ENCODE peak calls at places on chromosomes 2 and 18, in seven cellular contexts. Q is GM20000; D is T-helper 17 cell; M is GM13977; Y is effector CD4-positive, alpha-beta T cell; V is fibroblast of lung; I is activated CD8-positive, alpha-beta memory T cell treated with anti-CD3 and anti-CD28 coated beads, Interleukin-2, amount 50 U/mL, for 4 hours. W is an unnamed sample.

GRCh38 chr2:234142530-234142929 is 92.0 kb downstream of the SPP2 start:
- DNase-seq in Q (no peak), D (no peak), M (no peak), Y (no peak), V (no peak), I (no peak), W (no peak)

GRCh38 chr2:58862234-58862633 is 621.1 kb upstream of the FANCL start:
- DNase-seq in Q (no peak), D (no peak), M (no peak), Y (no peak), V (no peak), I (no peak), W (no peak)

GRCh38 chr18:12233378-12233777 is 20.8 kb upstream of the CIDEA start:
- DNase-seq in Q (no peak), D (no peak), M (no peak), Y (no peak), V (no peak), I (no peak), W (no peak)

GRCh38 chr18:53566622-53567021 is 657.8 kb downstream of the MBD2 start:
- DNase-seq in Q (no peak), D (no peak), M (no peak), Y (no peak), V (no peak), I (no peak), W (no peak)

GRCh38 chr2:64586054-64586453 is 61.9 kb downstream of the AFTPH start:
- DNase-seq in Q (no peak), D (no peak), M (no peak), Y (no peak), V (no peak), I (no peak), W (no peak)

GRCh38 chr2:151922845-151923666 is 94.8 kb upstream of the ARL5A start:
- DNase-seq in Q (no peak), D (no peak), M (no peak), Y (no peak), V (no peak), I (no peak), W (no peak)

GRCh38 chr2:26184555-26185303 is 11.8 kb downstream of the GAREM2 start:
- DNase-seq in Q (peak), D (peak), M (peak), Y (peak), V (peak), I (peak), W (peak)

GRCh38 chr2:233566141-233566956 is at the start of gene USP40:
- DNase-seq in Q (peak), D (peak), M (peak), Y (peak), V (peak), I (peak), W (peak)

GRCh38 chr2:58204195-58204959 is 36.7 kb downstream of the FANCL start:
- DNase-seq in Q (no peak), D (no peak), M (no peak), Y (no peak), V (peak), I (no peak), W (no peak)

GRCh38 chr2:239286901-239287300 is 113.9 kb downstream of the HDAC4 start:
- DNase-seq in Q (no peak), D (no peak), M (no peak), Y (no peak), V (no peak), I (no peak), W (no peak)

GRCh38 chr18:6708880-6709279 is 20.6 kb upstream of the ARHGAP28 start:
- DNase-seq in Q (no peak), D (no peak), M (no peak), Y (no peak), V (no peak), I (no peak), W (no peak)

GRCh38 chr18:2104620-2105462 is 466.5 kb downstream of the METTL4 start:
- DNase-seq in Q (peak), D (peak), M (peak), Y (peak), V (peak), I (peak), W (no peak)

GRCh38 chr18:9016819-9017169 is 85.7 kb upstream of the NDUFV2 start:
- DNase-seq in Q (no peak), D (no peak), M (no peak), Y (no peak), V (peak), I (no peak), W (no peak)

GRCh38 chr2:240160291-240161086 is 20.0 kb upstream of the OTOS start:
- DNase-seq in Q (no peak), D (no peak), M (no peak), Y (no peak), V (no peak), I (no peak), W (no peak)

GRCh38 chr2:29309090-29310054 is 194.2 kb downstream of the CLIP4 start:
- DNase-seq in Q (peak), D (no peak), M (peak), Y (peak), V (peak), I (peak), W (no peak)

GRCh38 chr2:100416939-100417744 is at the start of gene CHST10:
- DNase-seq in Q (peak), D (no peak), M (peak), Y (peak), V (peak), I (peak), W (no peak)

GRCh38 chr2:119431155-119431975 is at the start of gene TMEM37:
- DNase-seq in Q (peak), D (no peak), M (peak), Y (no peak), V (peak), I (no peak), W (no peak)

GRCh38 chr2:236998250-236998649 is 87.4 kb upstream of the COPS8 start:
- DNase-seq in Q (no peak), D (no peak), M (no peak), Y (no peak), V (peak), I (no peak), W (no peak)

GRCh38 chr2:42794271-42795046 is 2.1 kb upstream of the HAAO start:
- DNase-seq in Q (peak), D (no peak), M (peak), Y (no peak), V (peak), I (no peak), W (no peak)

GRCh38 chr2:216775043-216775453 is 79.7 kb upstream of the IGFBP5 start:
- DNase-seq in Q (no peak), D (no peak), M (no peak), Y (no peak), V (peak), I (no peak), W (no peak)

GRCh38 chr2:31271851-31272267 is 37.9 kb downstream of the EHD3 start:
- DNase-seq in Q (no peak), D (no peak), M (no peak), Y (no peak), V (no peak), I (no peak), W (no peak)

GRCh38 chr18:67654101-67654500 is 137.6 kb upstream of the DSEL start:
- DNase-seq in Q (no peak), D (no peak), M (no peak), Y (no peak), V (no peak), I (no peak), W (no peak)

GRCh38 chr18:32576296-32576916 is 105.7 kb upstream of the GAREM1 start:
- DNase-seq in Q (no peak), D (no peak), M (no peak), Y (no peak), V (peak), I (no peak), W (no peak)

GRCh38 chr2:112201706-112202430 is 53.0 kb downstream of the ZC3H8 start:
- DNase-seq in Q (no peak), D (no peak), M (no peak), Y (no peak), V (no peak), I (no peak), W (no peak)

GRCh38 chr2:128776461-128776971 is 457.8 kb upstream of the HS6ST1 start:
- DNase-seq in Q (no peak), D (no peak), M (no peak), Y (no peak), V (no peak), I (no peak), W (no peak)

GRCh38 chr2:129849559-129850160 is 129.8 kb upstream of the RAB6C start:
- DNase-seq in Q (peak), D (no peak), M (peak), Y (no peak), V (peak), I (no peak), W (no peak)

GRCh38 chr2:120874876-120875275 is 139.2 kb downstream of the GLI2 start:
- DNase-seq in Q (no peak), D (no peak), M (no peak), Y (no peak), V (no peak), I (no peak), W (no peak)

GRCh38 chr2:199771948-199772692 is 78.9 kb downstream of the FTCDNL1 start:
- DNase-seq in Q (no peak), D (no peak), M (no peak), Y (no peak), V (no peak), I (no peak), W (no peak)

GRCh38 chr2:223513771-223514455 is 88.2 kb downstream of the SCG2 start:
- DNase-seq in Q (no peak), D (no peak), M (no peak), Y (no peak), V (peak), I (no peak), W (no peak)

GRCh38 chr2:241833101-241833937 is 24.3 kb downstream of the NEU4 start:
- DNase-seq in Q (no peak), D (no peak), M (no peak), Y (no peak), V (peak), I (no peak), W (no peak)